ENCODE peak calls at places on chromosomes 4 and X, in nine cellular contexts. C is DMS153; J is LoVo; X is T-helper 22 cell; Q is Daoy; U is AG10803; M is endothelial cell; W is stimulated activated CD4-positive, alpha-beta T cell treated with anti-CD3 and anti-CD28 coated beads, Interleukin-4, amount 100 ng/mL, for 1 hour; F is HTR-8/SVneo. E is an unnamed sample.

GRCh38 chrX:916235-916609 is 285.6 kb downstream of the SHOX start:
- DNase-seq in C (no peak), J (no peak), X (no peak), Q (peak; percentile 35), U (peak; percentile 70), M (no peak), W (no peak), F (no peak), E (peak; percentile 16)

GRCh38 chr4:65482410-65482809 is 187.9 kb downstream of the EPHA5 start:
- DNase-seq in C (no peak), J (no peak), X (no peak), Q (peak; percentile 35), U (no peak), M (no peak), W (no peak), F (peak; percentile 0), E (no peak)

GRCh38 chr4:134365852-134366251 is 164.3 kb upstream of the PABPC4L start:
- DNase-seq in C (no peak), J (no peak), X (no peak), Q (no peak), U (peak; percentile 53), M (no peak), W (no peak), F (no peak), E (no peak)

GRCh38 chrX:153931151-153931550 is 3.7 kb downstream of the NAA10 start:
- DNase-seq in C (no peak), J (no peak), X (no peak), Q (no peak), U (no peak), M (no peak), W (no peak), F (no peak), E (no peak)

GRCh38 chr4:20904966-20905365 is 204.7 kb downstream of the PACRGL start:
- DNase-seq in C (no peak), J (no peak), X (no peak), Q (no peak), U (no peak), M (no peak), W (no peak), F (no peak), E (no peak)

GRCh38 chrX:9671998-9672397 is 93.6 kb downstream of the GPR143 start:
- DNase-seq in C (no peak), J (no peak), X (no peak), Q (no peak), U (no peak), M (no peak), W (no peak), F (no peak), E (no peak)

GRCh38 chrX:12721042-12721441 is 70.2 kb upstream of the PRPS2 start:
- DNase-seq in C (no peak), J (no peak), X (no peak), Q (peak; percentile 3), U (no peak), M (no peak), W (no peak), F (no peak), E (no peak)

GRCh38 chr4:156261230-156261629 is 307.6 kb upstream of the CTSO start:
- DNase-seq in C (no peak), J (no peak), X (no peak), Q (no peak), U (no peak), M (no peak), W (no peak), F (no peak), E (no peak)

GRCh38 chr4:114890773-114891172 is 222.6 kb downstream of the NDST4 start:
- DNase-seq in C (no peak), J (no peak), X (no peak), Q (peak; percentile 2), U (no peak), M (no peak), W (no peak), F (no peak), E (no peak)

GRCh38 chrX:42944381-42944998 is 166.5 kb upstream of the PPP1R2C start:
- DNase-seq in C (no peak), J (no peak), X (no peak), Q (no peak), U (no peak), M (no peak), W (no peak), F (no peak), E (no peak)

GRCh38 chr4:147247577-147247976 is 233.3 kb upstream of the EDNRA start:
- DNase-seq in C (no peak), J (peak; percentile 42), X (no peak), Q (no peak), U (peak; percentile 11), M (no peak), W (no peak), F (no peak), E (no peak)

GRCh38 chr4:41420576-41420975 is 117.4 kb upstream of the LIMCH1 start:
- DNase-seq in C (no peak), J (no peak), X (no peak), Q (no peak), U (no peak), M (no peak), W (no peak), F (no peak), E (no peak)

GRCh38 chrX:427812-428725 is 41.4 kb upstream of the PPP2R3B start:
- DNase-seq in C (no peak), J (no peak), X (no peak), Q (peak; percentile 77), U (peak; percentile 19), M (no peak), W (peak; percentile 8), F (peak; percentile 42), E (peak; percentile 39)

GRCh38 chr4:185839770-185840169 is 27.8 kb upstream of the SORBS2 start:
- DNase-seq in C (no peak), J (no peak), X (no peak), Q (no peak), U (no peak), M (no peak), W (no peak), F (no peak), E (peak; percentile 8)

GRCh38 chr4:86837651-86838050 is 11.5 kb downstream of the SLC10A6 start:
- DNase-seq in C (no peak), J (no peak), X (no peak), Q (no peak), U (no peak), M (no peak), W (no peak), F (no peak), E (no peak)